ENCODE peak calls at places on chromosomes 12 and 14, in ten cellular contexts. One of them, this sample, is unnamed.

GRCh38 chr12:96828169-96828789 is 78.8 kb upstream of the NEDD1 start:
- DNase-seq in HepG2: no peak
- DNase-seq in GM12892: no peak
- DNase-seq in IMR-90: no peak
- DNase-seq in uterus: no peak
- DNase-seq in esophagus squamous epithelium: no peak
- DNase-seq in lower leg skin: no peak
- DNase-seq in body of pancreas: no peak
- DNase-seq in heart left ventricle: no peak
- DNase-seq in transverse colon: no peak
- DNase-seq in this sample: no peak

GRCh38 chr14:90791481-90791880 is 24.7 kb downstream of the TTC7B start:
- DNase-seq in HepG2: no peak
- DNase-seq in GM12892: no peak
- DNase-seq in IMR-90: no peak
- DNase-seq in uterus: no peak
- DNase-seq in esophagus squamous epithelium: no peak
- DNase-seq in lower leg skin: no peak
- DNase-seq in body of pancreas: no peak
- DNase-seq in heart left ventricle: no peak
- DNase-seq in transverse colon: no peak
- DNase-seq in this sample: no peak

GRCh38 chr12:124520896-124521295 is 46.5 kb downstream of the NCOR2 start:
- DNase-seq in HepG2: no peak
- DNase-seq in GM12892: no peak
- DNase-seq in IMR-90: no peak
- DNase-seq in uterus: peak
- DNase-seq in esophagus squamous epithelium: no peak
- DNase-seq in lower leg skin: no peak
- DNase-seq in body of pancreas: no peak
- DNase-seq in heart left ventricle: no peak
- DNase-seq in transverse colon: no peak
- DNase-seq in this sample: no peak

GRCh38 chr12:66693901-66694513 is 15.1 kb upstream of the GRIP1 start:
- DNase-seq in HepG2: peak
- DNase-seq in GM12892: peak
- DNase-seq in IMR-90: peak
- DNase-seq in uterus: no peak
- DNase-seq in esophagus squamous epithelium: no peak
- DNase-seq in lower leg skin: no peak
- DNase-seq in body of pancreas: peak
- DNase-seq in heart left ventricle: peak
- DNase-seq in transverse colon: no peak
- DNase-seq in this sample: no peak

GRCh38 chr14:101025656-101026055 is 122.1 kb upstream of the RTL1 start:
- DNase-seq in HepG2: no peak
- DNase-seq in GM12892: no peak
- DNase-seq in IMR-90: no peak
- DNase-seq in uterus: peak
- DNase-seq in esophagus squamous epithelium: no peak
- DNase-seq in lower leg skin: peak
- DNase-seq in body of pancreas: no peak
- DNase-seq in heart left ventricle: no peak
- DNase-seq in transverse colon: no peak
- DNase-seq in this sample: no peak

GRCh38 chr14:95008445-95009217 is 148.7 kb downstream of the DICER1 start:
- DNase-seq in HepG2: no peak
- DNase-seq in GM12892: no peak
- DNase-seq in IMR-90: no peak
- DNase-seq in uterus: no peak
- DNase-seq in esophagus squamous epithelium: no peak
- DNase-seq in lower leg skin: no peak
- DNase-seq in body of pancreas: no peak
- DNase-seq in heart left ventricle: no peak
- DNase-seq in transverse colon: no peak
- DNase-seq in this sample: no peak

GRCh38 chr14:54002653-54003052 is 46.0 kb upstream of the BMP4 start:
- DNase-seq in HepG2: no peak
- DNase-seq in GM12892: no peak
- DNase-seq in IMR-90: peak
- DNase-seq in uterus: no peak
- DNase-seq in esophagus squamous epithelium: no peak
- DNase-seq in lower leg skin: no peak
- DNase-seq in body of pancreas: no peak
- DNase-seq in heart left ventricle: no peak
- DNase-seq in transverse colon: no peak
- DNase-seq in this sample: no peak

GRCh38 chr14:55092326-55092725 is 36.7 kb upstream of the LGALS3 start:
- DNase-seq in HepG2: no peak
- DNase-seq in GM12892: no peak
- DNase-seq in IMR-90: no peak
- DNase-seq in uterus: no peak
- DNase-seq in esophagus squamous epithelium: no peak
- DNase-seq in lower leg skin: peak
- DNase-seq in body of pancreas: no peak
- DNase-seq in heart left ventricle: no peak
- DNase-seq in transverse colon: no peak
- DNase-seq in this sample: no peak

DNA sequence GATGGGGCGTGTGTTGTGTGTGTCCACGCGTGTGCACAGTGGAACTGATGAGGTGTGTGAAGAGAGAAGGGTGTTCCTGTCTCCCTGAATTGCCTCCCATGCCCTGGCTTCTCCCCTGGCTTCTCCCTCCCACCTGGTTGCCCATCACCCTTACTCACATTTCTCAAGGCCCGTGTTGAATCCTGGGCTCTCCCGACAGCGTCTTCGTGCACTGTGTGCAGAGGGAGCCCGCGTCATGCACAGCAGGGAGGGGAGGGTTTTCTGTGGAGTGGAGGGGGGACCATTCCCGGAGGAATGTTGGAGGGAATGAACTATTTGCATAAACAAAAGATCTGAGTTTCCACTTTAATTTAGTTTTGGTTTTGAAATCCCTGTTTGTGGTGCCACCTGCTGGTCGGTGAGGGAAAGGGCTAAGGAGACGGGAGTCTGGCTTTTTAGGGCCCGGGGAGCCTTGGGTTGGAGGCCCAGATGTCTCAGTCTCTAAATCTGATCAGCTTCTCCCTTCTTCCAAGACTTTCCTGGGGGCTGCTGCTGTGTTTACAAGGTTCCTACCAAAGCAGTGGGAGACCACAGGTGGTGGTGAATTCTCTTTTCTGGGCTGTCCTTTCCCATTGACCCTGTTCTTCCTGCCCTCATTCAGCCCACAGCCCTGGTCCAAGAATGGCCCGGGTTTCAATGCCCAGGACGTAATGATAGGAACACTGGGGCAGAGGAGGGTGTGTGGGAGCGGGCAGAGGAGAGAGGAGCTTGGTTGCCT is at the start of gene C1R:
- DNase-seq in HepG2: peak
- DNase-seq in GM12892: peak
- DNase-seq in IMR-90: peak
- DNase-seq in uterus: peak
- DNase-seq in esophagus squamous epithelium: no peak
- DNase-seq in lower leg skin: peak
- DNase-seq in body of pancreas: peak
- DNase-seq in heart left ventricle: peak
- DNase-seq in transverse colon: peak
- DNase-seq in this sample: peak
- TF ChIP-seq POLR2A in HepG2: no peak
- TF ChIP-seq POLR2A in GM12892: no peak
- TF ChIP-seq POLR2A in IMR-90: no peak
- TF ChIP-seq POLR2A in uterus: peak
- TF ChIP-seq POLR2A in esophagus squamous epithelium: no peak
- TF ChIP-seq POLR2A in lower leg skin: no peak
- TF ChIP-seq POLR2A in body of pancreas: no peak
- TF ChIP-seq POLR2A in heart left ventricle: no peak
- TF ChIP-seq POLR2A in transverse colon: peak
- TF ChIP-seq POLR2A in this sample: no peak

GRCh38 chr12:1592444-1593231 is 1.7 kb downstream of the FBXL14 start:
- DNase-seq in HepG2: no peak
- DNase-seq in GM12892: peak
- DNase-seq in IMR-90: peak
- DNase-seq in uterus: no peak
- DNase-seq in esophagus squamous epithelium: no peak
- DNase-seq in lower leg skin: no peak
- DNase-seq in body of pancreas: peak
- DNase-seq in heart left ventricle: peak
- DNase-seq in transverse colon: peak
- DNase-seq in this sample: no peak

GRCh38 chr12:1595026-1595561 is 713 bp upstream of the FBXL14 start:
- DNase-seq in HepG2: no peak
- DNase-seq in GM12892: no peak
- DNase-seq in IMR-90: no peak
- DNase-seq in uterus: no peak
- DNase-seq in esophagus squamous epithelium: no peak
- DNase-seq in lower leg skin: no peak
- DNase-seq in body of pancreas: peak
- DNase-seq in heart left ventricle: no peak
- DNase-seq in transverse colon: peak
- DNase-seq in this sample: no peak

GRCh38 chr12:1593232-1594044 is 943 bp downstream of the FBXL14 start:
- DNase-seq in HepG2: no peak
- DNase-seq in GM12892: no peak
- DNase-seq in IMR-90: no peak
- DNase-seq in uterus: peak
- DNase-seq in esophagus squamous epithelium: no peak
- DNase-seq in lower leg skin: no peak
- DNase-seq in body of pancreas: peak
- DNase-seq in heart left ventricle: no peak
- DNase-seq in transverse colon: peak
- DNase-seq in this sample: no peak

GRCh38 chr12:1594295-1595025 is at the start of gene FBXL14:
- DNase-seq in HepG2: peak
- DNase-seq in GM12892: peak
- DNase-seq in IMR-90: peak
- DNase-seq in uterus: peak
- DNase-seq in esophagus squamous epithelium: peak
- DNase-seq in lower leg skin: peak
- DNase-seq in body of pancreas: peak
- DNase-seq in heart left ventricle: peak
- DNase-seq in transverse colon: peak
- DNase-seq in this sample: peak

DNA sequence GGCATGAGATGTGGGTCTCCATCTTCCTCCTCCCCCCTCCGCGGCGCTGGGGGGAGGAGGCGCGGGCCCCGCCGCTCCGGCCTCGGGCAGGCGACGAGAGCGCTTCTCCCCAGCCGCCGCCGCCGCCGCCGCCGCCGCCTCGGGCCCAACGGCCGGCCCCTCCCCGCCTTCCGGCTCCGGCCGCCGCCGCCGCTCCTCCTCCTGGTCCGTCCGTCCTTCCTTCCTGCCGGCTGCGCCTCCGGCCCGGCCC is 411 bp downstream of the FBXL14 start:
- DNase-seq in HepG2: no peak
- DNase-seq in GM12892: peak
- DNase-seq in IMR-90: no peak
- DNase-seq in uterus: no peak
- DNase-seq in esophagus squamous epithelium: no peak
- DNase-seq in lower leg skin: no peak
- DNase-seq in body of pancreas: peak
- DNase-seq in heart left ventricle: peak
- DNase-seq in transverse colon: peak
- DNase-seq in this sample: no peak
- TF ChIP-seq POLR2A in HepG2: no peak
- TF ChIP-seq POLR2A in GM12892: no peak
- TF ChIP-seq POLR2A in IMR-90: no peak
- TF ChIP-seq POLR2A in uterus: peak
- TF ChIP-seq POLR2A in esophagus squamous epithelium: no peak
- TF ChIP-seq POLR2A in lower leg skin: no peak
- TF ChIP-seq POLR2A in body of pancreas: no peak
- TF ChIP-seq POLR2A in heart left ventricle: no peak
- TF ChIP-seq POLR2A in transverse colon: no peak
- TF ChIP-seq POLR2A in this sample: no peak

DNA sequence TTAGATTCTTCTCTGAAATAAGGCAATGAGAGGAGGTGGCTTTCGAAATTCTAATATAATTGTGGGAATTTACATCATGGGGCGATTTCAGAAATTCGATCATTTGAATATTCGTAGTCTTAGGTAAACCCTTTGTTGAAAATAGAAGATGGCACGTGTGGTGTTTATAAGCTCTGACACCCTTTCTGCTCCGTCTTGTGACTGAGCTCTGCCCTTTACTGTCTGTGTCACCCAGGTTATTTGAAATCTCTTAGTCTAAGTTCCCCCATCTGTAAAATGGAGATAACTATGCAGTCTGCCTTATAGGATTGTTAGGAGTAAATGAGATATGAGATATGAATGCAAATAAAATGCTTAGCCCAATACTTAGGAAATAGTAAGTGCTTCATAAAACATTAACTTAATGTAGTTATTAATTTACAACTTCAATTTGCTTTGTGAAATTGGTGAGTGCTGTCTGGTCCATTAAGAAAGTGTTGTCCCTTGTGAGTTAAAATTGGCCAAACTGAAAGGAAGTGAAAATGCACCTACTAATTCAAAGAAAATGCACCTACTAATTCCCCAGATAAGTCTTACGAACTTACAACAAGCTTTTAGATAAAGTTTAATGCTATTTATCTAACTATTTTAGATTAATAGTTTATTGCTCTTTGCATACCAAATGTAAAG is 1.6 kb downstream of the BMAL2 start:
- DNase-seq in HepG2: no peak
- DNase-seq in GM12892: no peak
- DNase-seq in IMR-90: no peak
- DNase-seq in uterus: no peak
- DNase-seq in esophagus squamous epithelium: no peak
- DNase-seq in lower leg skin: no peak
- DNase-seq in body of pancreas: no peak
- DNase-seq in heart left ventricle: no peak
- DNase-seq in transverse colon: no peak
- DNase-seq in this sample: no peak
- TF ChIP-seq POLR2A in HepG2: no peak
- TF ChIP-seq POLR2A in GM12892: no peak
- TF ChIP-seq POLR2A in IMR-90: no peak
- TF ChIP-seq POLR2A in uterus: no peak
- TF ChIP-seq POLR2A in esophagus squamous epithelium: no peak
- TF ChIP-seq POLR2A in lower leg skin: no peak
- TF ChIP-seq POLR2A in body of pancreas: no peak
- TF ChIP-seq POLR2A in heart left ventricle: no peak
- TF ChIP-seq POLR2A in transverse colon: no peak
- TF ChIP-seq POLR2A in this sample: no peak

GRCh38 chr14:105864116-105864515 is 337.7 kb downstream of the TMEM121 start:
- DNase-seq in HepG2: no peak
- DNase-seq in GM12892: no peak
- DNase-seq in IMR-90: no peak
- DNase-seq in uterus: peak
- DNase-seq in esophagus squamous epithelium: no peak
- DNase-seq in lower leg skin: peak
- DNase-seq in body of pancreas: no peak
- DNase-seq in heart left ventricle: no peak
- DNase-seq in transverse colon: no peak
- DNase-seq in this sample: no peak

GRCh38 chr14:105860615-105861580 is 334.5 kb downstream of the TMEM121 start:
- DNase-seq in HepG2: no peak
- DNase-seq in GM12892: no peak
- DNase-seq in IMR-90: no peak
- DNase-seq in uterus: peak
- DNase-seq in esophagus squamous epithelium: no peak
- DNase-seq in lower leg skin: peak
- DNase-seq in body of pancreas: peak
- DNase-seq in heart left ventricle: peak
- DNase-seq in transverse colon: peak
- DNase-seq in this sample: no peak

GRCh38 chr14:105861985-105862465 is 335.6 kb downstream of the TMEM121 start:
- DNase-seq in HepG2: no peak
- DNase-seq in GM12892: peak
- DNase-seq in IMR-90: no peak
- DNase-seq in uterus: no peak
- DNase-seq in esophagus squamous epithelium: no peak
- DNase-seq in lower leg skin: peak
- DNase-seq in body of pancreas: peak
- DNase-seq in heart left ventricle: no peak
- DNase-seq in transverse colon: peak
- DNase-seq in this sample: no peak

GRCh38 chr14:105863296-105864108 is 337.1 kb downstream of the TMEM121 start:
- DNase-seq in HepG2: no peak
- DNase-seq in GM12892: no peak
- DNase-seq in IMR-90: no peak
- DNase-seq in uterus: peak
- DNase-seq in esophagus squamous epithelium: no peak
- DNase-seq in lower leg skin: peak
- DNase-seq in body of pancreas: no peak
- DNase-seq in heart left ventricle: no peak
- DNase-seq in transverse colon: peak
- DNase-seq in this sample: no peak

DNA sequence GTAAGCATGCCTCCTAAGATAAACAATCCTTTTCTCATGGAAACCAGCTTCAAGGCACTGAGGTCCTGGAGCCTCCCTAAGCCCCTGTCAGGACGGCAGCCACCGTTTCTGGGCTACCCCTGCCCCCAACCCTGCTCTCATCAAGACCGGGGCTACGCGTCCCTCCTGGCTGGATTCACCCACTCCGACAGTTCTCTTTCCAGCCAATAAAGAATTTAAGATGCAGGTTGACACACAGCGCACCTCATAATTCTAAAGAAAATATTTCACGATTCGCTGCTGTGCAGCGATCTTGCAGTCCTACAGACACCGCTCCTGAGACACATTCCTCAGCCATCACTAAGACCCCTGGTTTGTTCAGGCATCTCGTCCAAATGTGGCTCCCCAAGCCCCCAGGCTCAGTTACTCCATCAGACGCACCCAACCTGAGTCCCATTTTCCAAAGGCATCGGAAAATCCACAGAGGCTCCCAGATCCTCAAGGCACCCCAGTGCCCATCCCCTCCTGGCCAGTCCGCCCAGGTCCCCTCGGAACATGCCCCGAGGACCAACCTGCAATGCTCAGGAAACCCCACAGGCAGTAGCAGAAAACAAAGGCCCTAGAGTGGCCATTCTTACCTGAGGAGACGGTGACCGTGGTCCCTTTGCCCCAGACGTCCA is 336.3 kb downstream of the TMEM121 start:
- DNase-seq in HepG2: no peak
- DNase-seq in GM12892: no peak
- DNase-seq in IMR-90: no peak
- DNase-seq in uterus: peak
- DNase-seq in esophagus squamous epithelium: no peak
- DNase-seq in lower leg skin: peak
- DNase-seq in body of pancreas: peak
- DNase-seq in heart left ventricle: no peak
- DNase-seq in transverse colon: peak
- DNase-seq in this sample: no peak
- TF ChIP-seq POLR2A in HepG2: no peak
- TF ChIP-seq POLR2A in GM12892: peak
- TF ChIP-seq POLR2A in IMR-90: no peak
- TF ChIP-seq POLR2A in uterus: no peak
- TF ChIP-seq POLR2A in esophagus squamous epithelium: no peak
- TF ChIP-seq POLR2A in lower leg skin: no peak
- TF ChIP-seq POLR2A in body of pancreas: no peak
- TF ChIP-seq POLR2A in heart left ventricle: no peak
- TF ChIP-seq POLR2A in transverse colon: no peak
- TF ChIP-seq POLR2A in this sample: no peak

This sample was measured in H54.